ENCODE peak calls at places on chromosomes 2 and 18, in five cellular contexts. One of them, this sample, is unnamed.

GRCh38 chr2:211138551-211138950 is 582.2 kb downstream of the CPS1 start:
- DNase-seq in fibroblast of pulmonary artery: no peak
- DNase-seq in GM12865: no peak
- DNase-seq in body of pancreas: no peak
- DNase-seq in nephron progenitor cell: no peak
- DNase-seq in this sample: no peak

GRCh38 chr2:42846026-42846425 is 53.6 kb upstream of the HAAO start:
- DNase-seq in nephron progenitor cell: no peak
- DNase-seq in body of pancreas: no peak
- DNase-seq in fibroblast of pulmonary artery: no peak
- DNase-seq in GM12865: no peak
- DNase-seq in this sample: no peak

GRCh38 chr2:235447210-235447609 is 46.6 kb upstream of the AGAP1 start:
- DNase-seq in body of pancreas: no peak
- DNase-seq in nephron progenitor cell: no peak
- DNase-seq in fibroblast of pulmonary artery: no peak
- DNase-seq in GM12865: no peak
- DNase-seq in this sample: no peak

GRCh38 chr2:42618972-42619371 is 50.5 kb downstream of the MTA3 start:
- DNase-seq in GM12865: no peak
- DNase-seq in body of pancreas: no peak
- DNase-seq in fibroblast of pulmonary artery: peak
- DNase-seq in nephron progenitor cell: no peak
- DNase-seq in this sample: no peak

GRCh38 chr2:10228611-10229365 is 73.9 kb upstream of the HPCAL1 start:
- DNase-seq in body of pancreas: peak
- DNase-seq in GM12865: no peak
- DNase-seq in fibroblast of pulmonary artery: no peak
- DNase-seq in nephron progenitor cell: no peak
- DNase-seq in this sample: no peak

GRCh38 chr18:48802543-48803428 is 148.0 kb downstream of the SMAD7 start:
- DNase-seq in nephron progenitor cell: peak
- DNase-seq in GM12865: no peak
- DNase-seq in fibroblast of pulmonary artery: no peak
- DNase-seq in body of pancreas: peak
- DNase-seq in this sample: peak

GRCh38 chr2:177396630-177397460 is 4.3 kb downstream of the AGPS start:
- DNase-seq in body of pancreas: no peak
- DNase-seq in nephron progenitor cell: no peak
- DNase-seq in GM12865: no peak
- DNase-seq in fibroblast of pulmonary artery: peak
- DNase-seq in this sample: no peak

GRCh38 chr2:27961997-27962396 is 71.5 kb downstream of the BABAM2 start:
- DNase-seq in body of pancreas: no peak
- DNase-seq in nephron progenitor cell: no peak
- DNase-seq in fibroblast of pulmonary artery: peak
- DNase-seq in GM12865: no peak
- DNase-seq in this sample: no peak

GRCh38 chr2:85705680-85706039 is 11.5 kb downstream of the GNLY start:
- DNase-seq in body of pancreas: peak
- DNase-seq in GM12865: no peak
- DNase-seq in fibroblast of pulmonary artery: peak
- DNase-seq in nephron progenitor cell: no peak
- DNase-seq in this sample: no peak

GRCh38 chr2:174181368-174181767 is 67.0 kb downstream of the OLA1 start:
- DNase-seq in fibroblast of pulmonary artery: no peak
- DNase-seq in GM12865: no peak
- DNase-seq in body of pancreas: no peak
- DNase-seq in nephron progenitor cell: no peak
- DNase-seq in this sample: no peak

GRCh38 chr18:54647176-54647575 is 56.1 kb downstream of the DYNAP start:
- DNase-seq in fibroblast of pulmonary artery: peak
- DNase-seq in GM12865: peak
- DNase-seq in body of pancreas: peak
- DNase-seq in nephron progenitor cell: peak
- DNase-seq in this sample: peak
- TF ChIP-seq CTCF in fibroblast of pulmonary artery: peak
- TF ChIP-seq CTCF in GM12865: peak
- TF ChIP-seq CTCF in body of pancreas: peak
- TF ChIP-seq CTCF in nephron progenitor cell: peak
- TF ChIP-seq CTCF in this sample: no peak

DNA sequence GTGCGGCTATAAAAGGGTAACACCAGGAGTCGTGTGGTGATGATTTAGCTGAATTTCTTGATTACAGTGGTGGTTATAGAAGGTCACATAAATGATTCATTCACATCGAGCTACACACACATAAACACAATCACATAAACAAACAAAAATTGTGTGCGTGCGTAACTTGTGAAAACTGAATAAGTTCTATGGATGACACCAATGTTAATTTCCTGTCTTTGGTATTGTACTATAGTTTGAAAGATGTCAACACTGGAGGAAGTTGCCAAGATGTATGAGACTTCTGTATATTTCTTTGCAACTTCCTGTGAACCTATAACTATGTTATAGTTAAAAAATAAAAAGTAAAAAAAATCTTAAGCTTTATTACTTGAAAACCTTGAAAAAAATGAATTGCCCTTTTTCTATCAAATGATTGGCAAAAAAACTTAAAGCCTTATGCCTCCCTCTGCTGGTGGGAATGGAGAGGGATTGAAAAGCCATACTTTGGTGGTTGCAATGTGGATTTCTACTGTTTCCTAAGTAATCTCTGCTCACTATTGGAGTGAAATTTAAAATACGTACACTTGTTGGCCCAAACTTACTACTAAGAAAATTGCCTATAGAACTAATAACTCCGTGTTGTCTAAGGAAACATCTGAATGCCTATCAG is 227.7 kb downstream of the RPIA start:
- DNase-seq in nephron progenitor cell: no peak
- DNase-seq in GM12865: peak
- DNase-seq in body of pancreas: no peak
- DNase-seq in fibroblast of pulmonary artery: peak
- DNase-seq in this sample: peak
- TF ChIP-seq CTCF in nephron progenitor cell: no peak
- TF ChIP-seq CTCF in GM12865: peak
- TF ChIP-seq CTCF in body of pancreas: peak
- TF ChIP-seq CTCF in fibroblast of pulmonary artery: peak
- TF ChIP-seq CTCF in this sample: peak

DNA sequence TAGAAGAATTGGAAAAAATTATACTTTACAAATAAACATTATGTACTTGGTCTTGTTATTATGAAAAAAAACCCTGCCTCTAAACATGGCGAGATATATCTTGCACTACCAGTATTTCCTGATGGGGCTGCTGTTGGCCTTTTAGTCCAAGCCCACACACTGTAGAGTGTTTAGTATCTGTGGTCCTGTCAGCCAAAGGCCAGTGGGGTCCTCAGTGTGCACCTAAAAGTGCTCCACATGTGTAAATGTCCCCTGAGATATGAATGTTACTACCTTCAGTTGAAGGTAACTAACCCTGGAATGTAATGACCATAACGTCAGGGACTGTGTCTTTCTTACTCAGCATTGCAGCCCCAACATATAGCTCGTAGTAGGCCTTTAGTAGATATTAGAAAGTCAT is 71.1 kb upstream of the HK2 start:
- DNase-seq in nephron progenitor cell: no peak
- DNase-seq in GM12865: peak
- DNase-seq in body of pancreas: no peak
- DNase-seq in fibroblast of pulmonary artery: no peak
- DNase-seq in this sample: no peak
- TF ChIP-seq CTCF in nephron progenitor cell: no peak
- TF ChIP-seq CTCF in GM12865: peak
- TF ChIP-seq CTCF in body of pancreas: no peak
- TF ChIP-seq CTCF in fibroblast of pulmonary artery: no peak
- TF ChIP-seq CTCF in this sample: no peak

GRCh38 chr2:238754259-238754658 is 93.6 kb upstream of the TWIST2 start:
- DNase-seq in GM12865: no peak
- DNase-seq in nephron progenitor cell: no peak
- DNase-seq in body of pancreas: no peak
- DNase-seq in fibroblast of pulmonary artery: no peak
- DNase-seq in this sample: no peak
- TF ChIP-seq CTCF in GM12865: no peak
- TF ChIP-seq CTCF in nephron progenitor cell: no peak
- TF ChIP-seq CTCF in body of pancreas: no peak
- TF ChIP-seq CTCF in fibroblast of pulmonary artery: peak
- TF ChIP-seq CTCF in this sample: no peak

GRCh38 chr2:1407950-1408695 is 5.1 kb upstream of the TPO start:
- DNase-seq in fibroblast of pulmonary artery: no peak
- DNase-seq in GM12865: no peak
- DNase-seq in body of pancreas: no peak
- DNase-seq in nephron progenitor cell: no peak
- DNase-seq in this sample: no peak
- TF ChIP-seq CTCF in fibroblast of pulmonary artery: no peak
- TF ChIP-seq CTCF in GM12865: no peak
- TF ChIP-seq CTCF in body of pancreas: no peak
- TF ChIP-seq CTCF in nephron progenitor cell: no peak
- TF ChIP-seq CTCF in this sample: no peak

GRCh38 chr2:214591359-214591758 is 180.5 kb downstream of the VWC2L start:
- DNase-seq in nephron progenitor cell: no peak
- DNase-seq in fibroblast of pulmonary artery: no peak
- DNase-seq in GM12865: no peak
- DNase-seq in body of pancreas: no peak
- DNase-seq in this sample: no peak
- TF ChIP-seq CTCF in nephron progenitor cell: no peak
- TF ChIP-seq CTCF in fibroblast of pulmonary artery: no peak
- TF ChIP-seq CTCF in GM12865: no peak
- TF ChIP-seq CTCF in body of pancreas: no peak
- TF ChIP-seq CTCF in this sample: no peak

This sample was measured in activated CD8-positive, alpha-beta T cell treated with anti-CD3 and anti-CD28 coated beads for 36 hours.